ENCODE peak calls at places on chromosomes 7 and 10, in five cellular contexts. J is A549, Y is H1, G is HepG2, E is GM12878. S is an unnamed sample.

GRCh38 chr10:91391915-91392314 is 18.2 kb upstream of the HECTD2 start:
- DNase-seq in J (no peak), Y (no peak), G (no peak), E (no peak), S (no peak)

GRCh38 chr10:122126763-122127659 is 138.0 kb downstream of the TACC2 start:
- DNase-seq in J (peak), Y (no peak), G (peak), E (no peak), S (no peak)

GRCh38 chr7:151168022-151168786 is 710 bp upstream of the GBX1 start:
- DNase-seq in J (peak), Y (peak), G (no peak), E (no peak), S (peak)

GRCh38 chr7:29877196-29877595 is 70.9 kb downstream of the WIPF3 start:
- DNase-seq in J (no peak), Y (no peak), G (peak), E (no peak), S (no peak)

GRCh38 chr10:132329565-132330485 is 2.2 kb upstream of the LRRC27 start:
- DNase-seq in J (peak), Y (no peak), G (no peak), E (no peak), S (peak)

GRCh38 chr10:3486346-3487065 is 298.5 kb downstream of the KLF6 start:
- DNase-seq in J (peak), Y (peak), G (peak), E (no peak), S (no peak)

GRCh38 chr7:112789824-112790650 is at the start of gene TMEM168:
- DNase-seq in J (peak), Y (peak), G (peak), E (peak), S (peak)

GRCh38 chr10:7408494-7409044 is 2.3 kb downstream of the SFMBT2 start:
- DNase-seq in J (peak), Y (peak), G (no peak), E (no peak), S (peak)

GRCh38 chr7:108090791-108091460 is 39.2 kb downstream of the LAMB4 start:
- DNase-seq in J (no peak), Y (no peak), G (no peak), E (no peak), S (peak)

GRCh38 chr7:126803060-126803665 is 449.6 kb downstream of the GRM8 start:
- DNase-seq in J (peak), Y (peak), G (peak), E (peak), S (peak)

GRCh38 chr7:14900051-14900450 is 2.5 kb downstream of the DGKB start:
- DNase-seq in J (no peak), Y (no peak), G (no peak), E (no peak), S (no peak)

GRCh38 chr7:85621286-85621685 is 434.4 kb upstream of the SEMA3D start:
- DNase-seq in J (no peak), Y (no peak), G (no peak), E (no peak), S (no peak)

GRCh38 chr10:102434251-102434913 is 2.0 kb upstream of the CUEDC2 start:
- DNase-seq in J (no peak), Y (no peak), G (peak), E (no peak), S (no peak)

GRCh38 chr10:90777614-90778013 is 80.2 kb downstream of the HTR7 start:
- DNase-seq in J (no peak), Y (no peak), G (no peak), E (no peak), S (no peak)

GRCh38 chr7:134866581-134866980 is 87.1 kb downstream of the CALD1 start:
- DNase-seq in J (no peak), Y (no peak), G (no peak), E (no peak), S (no peak)

GRCh38 chr10:35027567-35027966 is 62.6 kb downstream of the CUL2 start:
- DNase-seq in J (no peak), Y (no peak), G (peak), E (no peak), S (no peak)

GRCh38 chr10:75508814-75509306 is 77.4 kb downstream of the LRMDA start:
- DNase-seq in J (no peak), Y (no peak), G (no peak), E (no peak), S (no peak)

GRCh38 chr10:1520909-1521565 is 216.3 kb downstream of the ADARB2 start:
- DNase-seq in J (no peak), Y (peak), G (no peak), E (no peak), S (no peak)

GRCh38 chr10:110916554-110917346 is 2.2 kb downstream of the BBIP1 start:
- DNase-seq in J (peak), Y (no peak), G (no peak), E (no peak), S (no peak)

GRCh38 chr7:94907026-94907419 is 371 bp upstream of the PPP1R9A start:
- DNase-seq in J (peak), Y (no peak), G (peak), E (no peak), S (no peak)

GRCh38 chr10:49615721-49616120 is 1.9 kb downstream of the CHAT start:
- DNase-seq in J (no peak), Y (no peak), G (no peak), E (no peak), S (no peak)

GRCh38 chr7:116574025-116574822 is 49.4 kb downstream of the CAV1 start:
- DNase-seq in J (no peak), Y (no peak), G (no peak), E (no peak), S (no peak)

GRCh38 chr7:87599336-87599735 is 1.3 kb downstream of the ABCB1 start:
- DNase-seq in J (no peak), Y (no peak), G (peak), E (peak), S (no peak)

GRCh38 chr7:143485500-143485899 is 7.8 kb downstream of the TAS2R41 start:
- DNase-seq in J (no peak), Y (no peak), G (no peak), E (no peak), S (no peak)

GRCh38 chr7:108234281-108234680 is 104.1 kb upstream of the LAMB4 start:
- DNase-seq in J (peak), Y (no peak), G (no peak), E (no peak), S (no peak)

GRCh38 chr7:98669417-98670015 is 52.4 kb downstream of the NPTX2 start:
- DNase-seq in J (no peak), Y (no peak), G (no peak), E (no peak), S (no peak)

GRCh38 chr7:73974948-73975926 is 52.7 kb upstream of the ELN start:
- DNase-seq in J (no peak), Y (no peak), G (no peak), E (no peak), S (no peak)

GRCh38 chr7:73977626-73978618 is 50.1 kb upstream of the ELN start:
- DNase-seq in J (peak), Y (no peak), G (peak), E (no peak), S (no peak)

GRCh38 chr7:73980206-73980605 is 47.8 kb upstream of the ELN start:
- DNase-seq in J (no peak), Y (no peak), G (peak), E (no peak), S (no peak)

GRCh38 chr7:73976761-73977625 is 51.0 kb upstream of the ELN start:
- DNase-seq in J (no peak), Y (no peak), G (no peak), E (no peak), S (no peak)

DNA sequence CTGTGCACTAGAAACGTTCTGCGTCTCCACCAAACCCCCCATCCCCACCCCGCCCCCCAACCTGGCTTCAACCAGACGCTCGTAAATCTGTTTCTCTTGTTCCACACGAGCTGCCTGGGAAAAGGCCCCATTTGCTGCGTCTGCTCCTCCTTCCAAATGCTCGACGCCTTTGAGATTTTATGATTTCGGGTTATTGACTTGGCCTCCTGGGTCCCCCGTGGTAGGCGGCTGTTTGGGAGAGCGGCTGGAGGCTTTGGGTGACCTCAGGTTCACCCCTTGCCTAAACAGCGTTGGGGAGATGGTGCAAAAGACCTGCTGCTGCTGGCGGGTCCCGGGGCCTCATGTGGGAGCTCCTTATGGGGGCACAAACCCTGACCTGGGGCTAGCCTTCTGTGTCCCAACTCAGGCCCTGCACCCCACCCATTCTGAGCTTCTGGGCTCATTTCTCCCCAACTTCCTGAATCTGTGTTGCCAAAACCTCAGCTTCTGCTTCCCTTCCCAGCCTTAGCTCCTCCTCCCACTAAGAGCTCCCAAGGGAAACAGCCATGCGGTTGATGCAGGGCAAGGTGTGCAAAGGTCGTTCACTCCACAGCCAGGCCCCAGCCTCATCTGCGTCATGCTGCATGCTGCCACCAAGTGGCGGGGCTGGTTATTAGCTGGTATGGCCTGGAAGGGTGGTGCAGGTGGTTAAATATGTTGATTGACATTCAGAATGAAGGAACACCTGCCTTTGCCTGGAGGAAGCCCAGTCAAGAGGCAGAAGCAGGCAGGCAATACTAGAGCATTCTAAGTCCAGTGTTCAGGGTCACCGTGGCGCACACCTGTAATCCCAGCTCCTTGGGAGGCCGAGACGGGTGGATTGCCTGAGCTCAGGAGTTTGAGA is 49.1 kb upstream of the ELN start:
- DNase-seq in J (peak), Y (peak), G (peak), E (peak), S (peak)
- TF ChIP-seq KDM1A in J (no peak), Y (peak), G (no peak), E (no peak), S (no peak)

GRCh38 chr10:117860823-117861222 is 185.9 kb downstream of the RAB11FIP2 start:
- DNase-seq in J (peak), Y (no peak), G (peak), E (no peak), S (peak)
- TF ChIP-seq CTCF in J (peak), Y (no peak), G (peak), E (peak), S (peak)

DNA sequence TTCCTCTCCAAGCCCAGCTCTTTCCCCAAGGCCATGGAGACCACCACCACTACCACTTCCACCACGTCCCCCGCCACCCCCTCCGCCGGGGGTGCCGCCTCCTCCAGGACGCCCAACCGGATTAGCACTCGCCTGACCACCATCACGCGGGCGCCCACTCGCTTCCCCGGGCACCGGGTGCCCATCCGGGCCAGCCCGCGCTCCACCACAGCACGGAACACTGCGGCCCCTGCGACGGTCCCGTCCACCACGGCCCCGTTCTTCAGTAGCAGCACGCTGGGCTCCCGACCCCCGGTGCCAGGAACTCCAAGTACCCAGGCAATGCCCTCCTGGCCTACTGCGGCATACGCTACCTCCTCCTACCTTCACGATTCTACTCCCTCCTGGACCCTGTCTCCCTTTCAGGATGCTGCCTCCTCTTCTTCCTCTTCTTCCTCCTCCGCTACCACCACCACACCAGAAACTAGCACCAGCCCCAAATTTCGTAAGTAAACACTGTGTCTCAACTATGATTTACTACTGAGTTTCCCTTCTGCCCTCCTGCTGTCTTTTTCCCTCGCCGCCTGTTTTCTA is 772 bp downstream of the NRG3 start:
- DNase-seq in J (no peak), Y (peak), G (no peak), E (no peak), S (no peak)
- TF ChIP-seq KDM1A in J (no peak), Y (peak), G (no peak), E (no peak), S (no peak)

GRCh38 chr7:149818536-149818840 is 19.7 kb upstream of the ZNF862 start:
- DNase-seq in J (no peak), Y (no peak), G (no peak), E (no peak), S (no peak)
- TF ChIP-seq CTCF in J (no peak), Y (no peak), G (no peak), E (no peak), S (no peak)

GRCh38 chr10:113301342-113301984 is 251.4 kb upstream of the HABP2 start:
- DNase-seq in J (peak), Y (no peak), G (peak), E (no peak), S (peak)

GRCh38 chr10:113297226-113297625 is 255.6 kb upstream of the HABP2 start:
- DNase-seq in J (peak), Y (no peak), G (no peak), E (no peak), S (no peak)

GRCh38 chr10:113300628-113301027 is 252.2 kb upstream of the HABP2 start:
- DNase-seq in J (no peak), Y (no peak), G (no peak), E (peak), S (no peak)

GRCh38 chr10:113302062-113302461 is 250.8 kb upstream of the HABP2 start:
- DNase-seq in J (no peak), Y (no peak), G (no peak), E (no peak), S (no peak)

GRCh38 chr10:113298616-113299015 is 254.2 kb upstream of the HABP2 start:
- DNase-seq in J (no peak), Y (no peak), G (no peak), E (no peak), S (no peak)
- TF ChIP-seq KDM1A in J (no peak), Y (no peak), G (no peak), E (no peak), S (no peak)

GRCh38 chr7:149803551-149804074 is 30.2 kb upstream of the ZNF467 start:
- DNase-seq in J (no peak), Y (peak), G (no peak), E (no peak), S (no peak)

GRCh38 chr7:149804106-149804505 is 30.7 kb upstream of the ZNF467 start:
- DNase-seq in J (no peak), Y (no peak), G (no peak), E (no peak), S (no peak)

GRCh38 chr7:149801002-149801566 is 27.7 kb upstream of the ZNF467 start:
- DNase-seq in J (no peak), Y (no peak), G (no peak), E (no peak), S (no peak)

GRCh38 chr7:149801816-149802215 is 28.4 kb upstream of the ZNF467 start:
- DNase-seq in J (no peak), Y (no peak), G (no peak), E (no peak), S (no peak)

DNA sequence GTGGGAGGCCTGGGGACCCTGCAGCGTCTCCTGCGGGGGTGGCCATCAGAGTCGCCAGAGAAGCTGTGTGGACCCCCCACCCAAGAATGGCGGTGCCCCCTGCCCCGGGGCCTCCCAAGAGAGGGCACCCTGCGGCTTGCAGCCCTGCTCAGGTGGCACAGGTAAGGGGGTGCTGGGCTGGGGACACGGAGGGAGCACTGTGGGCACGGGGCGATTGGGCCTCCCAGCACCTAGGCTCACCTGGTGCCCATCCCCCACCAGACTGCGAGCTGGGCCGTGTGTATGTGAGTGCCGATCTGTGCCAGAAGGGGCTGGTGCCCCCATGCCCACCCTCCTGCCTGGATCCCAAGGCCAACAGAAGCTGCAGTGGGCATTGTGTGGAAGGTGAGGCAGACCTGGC is 29.6 kb upstream of the ZNF467 start:
- DNase-seq in J (no peak), Y (no peak), G (no peak), E (no peak), S (no peak)
- TF ChIP-seq CTCF in J (no peak), Y (no peak), G (no peak), E (no peak), S (no peak)

DNA sequence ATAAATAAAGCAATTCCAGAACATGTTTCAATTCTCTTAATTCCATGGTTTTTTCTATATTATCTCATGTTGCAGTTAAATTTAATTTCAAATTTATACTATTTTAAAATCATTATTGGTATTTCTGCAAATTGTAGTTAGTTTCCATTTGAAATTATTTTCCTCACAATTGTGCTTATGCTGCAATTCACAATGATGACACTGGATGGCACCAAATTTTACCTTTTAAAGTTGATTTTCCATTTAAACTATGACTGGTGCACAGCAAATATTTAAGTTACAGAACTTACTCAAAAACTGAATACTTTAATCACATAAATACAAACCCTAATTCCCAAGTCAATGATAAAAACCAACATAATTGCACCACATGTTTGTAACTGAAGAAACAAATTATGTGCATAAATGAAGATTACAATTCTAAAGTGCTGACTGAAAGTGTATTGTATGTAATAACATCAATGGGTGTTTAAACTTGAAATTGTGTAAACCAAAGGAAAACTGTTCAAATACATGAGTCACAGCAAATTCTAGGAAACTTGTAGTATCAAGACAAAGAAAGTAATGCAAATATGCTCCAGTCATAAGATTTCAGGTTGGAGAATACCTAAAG is 75.3 kb upstream of the AASS start:
- DNase-seq in J (peak), Y (no peak), G (peak), E (no peak), S (peak)
- TF ChIP-seq KDM1A in J (no peak), Y (no peak), G (no peak), E (no peak), S (no peak)

GRCh38 chr7:138645284-138645683 is 55.9 kb downstream of the SVOPL start:
- DNase-seq in J (peak), Y (no peak), G (peak), E (no peak), S (peak)
- TF ChIP-seq CTCF in J (no peak), Y (peak), G (peak), E (no peak), S (peak)

S was measured in K562.